ENCODE peak calls at places on chromosome 15, in five cellular contexts. P is tibial artery, V is Panc1, A is keratinocyte, Q is WERI-Rb-1. G is an unnamed sample.

GRCh38 chr15:66803182-66803729 is 101.2 kb downstream of the SMAD6 start:
- DNase-seq in Q (no peak), A (peak; percentile 46), V (peak; percentile 80), P (peak; percentile 94), G (peak; percentile 94)

GRCh38 chr15:48392356-48392755 is 61.1 kb downstream of the DUT start:
- DNase-seq in Q (no peak), A (no peak), V (no peak), P (peak; percentile 77), G (no peak)

GRCh38 chr15:66638377-66638776 is 63.7 kb upstream of the SMAD6 start:
- DNase-seq in Q (no peak), A (no peak), P (no peak), V (no peak), G (no peak)

GRCh38 chr15:55909036-55909811 is 84.2 kb downstream of the NEDD4 start:
- DNase-seq in Q (no peak), A (peak; percentile 92), V (no peak), P (no peak), G (no peak)

GRCh38 chr15:35115155-35115725 is 30.1 kb upstream of the NANOGP8 start:
- DNase-seq in P (no peak), Q (no peak), V (no peak), A (no peak), G (no peak)

GRCh38 chr15:92763459-92763858 is 107.9 kb upstream of the FAM174B start:
- DNase-seq in V (no peak), Q (no peak), P (no peak), A (no peak), G (no peak)

GRCh38 chr15:69758810-69759410 is 306.3 kb downstream of the RPLP1 start:
- DNase-seq in P (no peak), V (no peak), A (peak; percentile 7), Q (no peak), G (no peak)

GRCh38 chr15:87293016-87293415 is 963.5 kb downstream of the NTRK3 start:
- DNase-seq in A (no peak), P (no peak), V (no peak), Q (no peak), G (no peak)

GRCh38 chr15:80890341-80890972 is 99.2 kb downstream of the MESD start:
- DNase-seq in V (no peak), A (no peak), P (no peak), Q (no peak), G (no peak)

GRCh38 chr15:38853608-38854007 is 289.0 kb upstream of the RASGRP1 start:
- DNase-seq in P (no peak), A (no peak), Q (peak; percentile 19), V (no peak), G (no peak)

GRCh38 chr15:31434418-31435255 is 108.0 kb downstream of the KLF13 start:
- DNase-seq in Q (no peak), A (peak; percentile 61), V (no peak), P (no peak), G (no peak)

GRCh38 chr15:58469432-58470353 is 37.9 kb downstream of the LIPC start:
- DNase-seq in V (no peak), Q (no peak), P (no peak), A (peak; percentile 87), G (peak; percentile 95)

GRCh38 chr15:92861742-92862141 is 38.4 kb upstream of the CHD2 start:
- DNase-seq in Q (no peak), A (no peak), V (no peak), P (no peak), G (no peak)

GRCh38 chr15:70672081-70672480 is 91.3 kb downstream of the UACA start:
- DNase-seq in A (no peak), V (no peak), P (no peak), Q (no peak), G (no peak)

GRCh38 chr15:87829651-87830050 is 426.9 kb downstream of the NTRK3 start:
- DNase-seq in P (no peak), Q (no peak), V (no peak), A (no peak), G (no peak)

GRCh38 chr15:33344111-33344510 is 33.3 kb downstream of the RYR3 start:
- DNase-seq in P (no peak), A (no peak), V (no peak), Q (no peak), G (no peak)

GRCh38 chr15:47283231-47283630 is 434.1 kb upstream of the SEMA6D start:
- DNase-seq in V (no peak), A (no peak), Q (no peak), P (no peak), G (no peak)
- H3K27me3 ChIP-seq in V (no peaks in the 10 kb centered on the region), A (no peaks in the 10 kb centered on the region), Q (no peaks in the 10 kb centered on the region), P (no peaks in the 10 kb centered on the region), G (no peaks in the 10 kb centered on the region)

DNA sequence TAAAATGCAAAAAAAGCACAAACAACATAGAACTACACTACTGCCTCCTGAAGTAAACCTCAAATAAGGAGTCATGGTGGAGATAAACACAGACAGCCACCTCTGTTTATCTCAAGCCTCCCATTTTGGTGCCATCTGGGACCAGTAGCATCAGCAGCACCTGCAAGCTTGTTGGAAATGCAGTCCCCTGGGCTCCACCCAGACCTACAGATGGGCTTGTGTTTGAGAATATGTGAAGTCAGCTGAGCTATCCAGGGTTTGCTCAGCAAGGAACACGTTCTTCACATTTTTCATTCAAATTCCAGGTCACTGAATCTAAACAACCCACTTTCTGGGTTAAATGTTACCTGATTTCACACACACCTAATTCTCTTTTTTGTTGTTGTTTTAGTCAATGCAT is 45.5 kb downstream of the RASGRF1 start:
- DNase-seq in Q (no peak), V (no peak), P (no peak), A (no peak), G (no peak)
- H3K4me3 ChIP-seq in Q (no peak overlapping the region), V (no peak overlapping the region), P (no peak overlapping the region), A (no peak overlapping the region), G (no peak overlapping the region)

GRCh38 chr15:62927196-62927595 is 115.4 kb upstream of the TPM1 start:
- DNase-seq in A (no peak), P (no peak), V (no peak), Q (no peak), G (no peak)

GRCh38 chr15:62928996-62929350 is 113.6 kb upstream of the TPM1 start:
- DNase-seq in V (peak; percentile 43), Q (no peak), P (no peak), A (peak; percentile 48), G (peak; percentile 47)

GRCh38 chr15:62925875-62926274 is 116.7 kb upstream of the TPM1 start:
- DNase-seq in A (no peak), P (no peak), V (no peak), Q (no peak), G (no peak)

GRCh38 chr15:62931650-62932049 is 110.9 kb upstream of the TPM1 start:
- DNase-seq in V (no peak), A (no peak), Q (no peak), P (no peak), G (no peak)

DNA sequence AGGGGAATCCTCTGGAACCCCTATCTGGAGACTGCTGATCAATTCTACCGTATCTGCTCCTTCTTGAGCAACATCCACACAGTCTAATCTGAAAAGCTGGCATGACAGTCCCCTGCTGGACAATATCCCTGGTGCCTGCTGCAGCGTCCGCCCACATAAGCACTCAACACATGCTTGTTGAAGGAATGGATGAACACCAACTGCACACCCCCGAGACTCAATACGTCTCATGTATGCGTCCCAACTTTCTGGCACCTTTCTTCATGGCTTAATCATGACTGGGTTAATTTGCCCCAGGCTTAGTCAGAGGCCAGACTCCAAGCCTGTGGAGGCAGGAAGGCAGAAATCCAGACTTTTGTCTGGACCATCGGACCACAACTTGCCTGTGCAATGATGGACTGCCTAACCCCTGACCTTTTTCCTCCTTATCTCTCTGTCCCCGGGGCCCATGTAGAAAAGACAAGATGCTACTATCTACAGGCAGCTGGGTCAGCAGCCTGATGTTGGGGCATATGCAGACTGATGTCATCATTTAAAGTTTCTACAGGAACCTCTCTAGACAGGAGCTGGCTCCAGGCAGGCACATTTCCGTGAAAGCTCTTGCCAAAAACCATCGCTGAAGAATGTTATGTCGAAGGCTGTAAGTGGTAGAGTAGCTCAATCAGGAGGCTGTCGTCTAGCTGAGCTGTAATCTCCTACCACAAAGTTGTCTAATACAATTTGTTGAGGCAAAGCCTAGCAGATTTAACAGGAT is 114.1 kb upstream of the TPM1 start:
- DNase-seq in Q (peak; percentile 42), V (no peak), A (peak; percentile 95), P (peak; percentile 72), G (peak; percentile 42)
- TF ChIP-seq CTCF in Q (peak; percentile 55), V (peak; percentile 46), A (peak; percentile 33), P (peak; percentile 30), G (peak; percentile 23)

DNA sequence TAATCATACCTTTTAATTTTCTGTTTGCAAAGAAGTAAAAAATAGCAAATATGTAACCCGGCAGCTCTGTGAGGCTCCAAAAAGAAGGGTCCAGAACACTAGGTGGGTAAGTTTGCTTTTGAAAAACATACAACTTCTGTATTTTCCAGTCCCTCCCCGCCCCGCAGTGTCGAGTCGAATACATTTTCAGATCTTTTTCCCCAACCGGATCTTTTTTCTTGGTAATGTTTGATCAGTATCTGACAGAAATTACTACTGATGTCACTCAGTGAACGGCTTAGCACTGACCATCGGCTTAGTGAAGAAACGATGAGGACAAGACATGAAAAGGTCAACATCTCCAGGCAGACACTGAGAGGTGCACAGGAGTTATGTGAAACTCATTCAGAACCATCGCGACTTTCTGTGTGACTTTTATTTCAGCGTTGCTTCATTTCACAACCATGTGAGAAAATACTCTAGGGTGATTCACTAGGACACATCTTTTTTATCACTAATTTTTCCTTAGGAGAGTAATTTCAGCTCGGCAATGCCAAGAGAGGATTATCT is 11.0 kb downstream of the ISL2 start:
- DNase-seq in V (no peak), Q (peak; percentile 55), A (no peak), P (no peak), G (no peak)
- H3K27me3 ChIP-seq in V (peaks cover 16% of the 10 kb centered on the region), Q (no peaks in the 10 kb centered on the region), A (peaks cover 47% of the 10 kb centered on the region), P (peaks cover 64% of the 10 kb centered on the region), G (peaks cover 48% of the 10 kb centered on the region)

GRCh38 chr15:96358006-96358794 is 27.7 kb downstream of the NR2F2 start:
- DNase-seq in Q (no peak), P (no peak), A (no peak), V (no peak), G (no peak)

GRCh38 chr15:96358795-96359190 is 28.3 kb downstream of the NR2F2 start:
- DNase-seq in P (no peak), V (no peak), Q (no peak), A (no peak), G (no peak)

GRCh38 chr15:96360581-96361308 is 30.2 kb downstream of the NR2F2 start:
- DNase-seq in P (no peak), A (no peak), Q (no peak), V (no peak), G (no peak)

GRCh38 chr15:96359772-96360498 is 29.4 kb downstream of the NR2F2 start:
- DNase-seq in V (no peak), P (no peak), A (no peak), Q (no peak), G (no peak)

GRCh38 chr15:96359371-96359771 is 28.9 kb downstream of the NR2F2 start:
- DNase-seq in V (no peak), Q (no peak), P (no peak), A (no peak), G (no peak)
- H3K4me3 ChIP-seq in V (no peak overlapping the region), Q (no peak overlapping the region), P (peak overlapping the region; percentile 59), A (no peak overlapping the region), G (peak overlapping the region; percentile 3)

DNA sequence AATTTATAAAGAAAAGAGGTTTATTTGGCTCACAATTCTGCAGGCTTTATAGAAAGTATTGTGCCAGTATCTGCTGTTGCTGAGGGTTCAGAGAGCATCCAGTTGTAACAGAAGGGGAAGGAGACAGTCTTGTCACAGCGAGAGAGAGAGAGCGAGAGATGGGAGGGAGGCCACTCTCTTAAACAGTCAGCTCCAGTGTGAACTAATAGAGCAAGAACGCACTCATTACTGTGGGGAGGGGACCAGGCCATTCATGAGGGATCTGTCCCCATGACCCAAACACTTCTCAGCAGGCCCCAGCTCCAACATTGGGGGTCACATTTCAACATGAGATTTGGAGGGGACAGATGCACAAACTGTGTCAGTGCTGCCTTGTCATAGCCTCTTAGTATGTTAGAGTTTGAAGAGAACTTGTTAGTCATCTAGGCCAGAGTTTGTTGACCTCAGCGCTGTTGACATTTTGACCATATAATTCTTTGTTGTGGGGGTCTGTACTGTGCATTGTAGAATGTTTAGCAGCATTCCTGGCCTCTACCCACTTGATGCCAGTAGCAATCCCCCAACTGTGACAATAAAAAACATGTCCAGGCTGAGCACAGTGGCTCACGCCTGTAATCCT is 15.3 kb downstream of the STARD9 start:
- DNase-seq in V (no peak), A (no peak), Q (no peak), P (no peak), G (no peak)
- TF ChIP-seq CTCF in V (no peak), A (no peak), Q (no peak), P (no peak), G (no peak)